ENCODE peak calls at places on chromosomes 4 and X, in nine cellular contexts. V is mesendoderm; I is CD8-positive, alpha-beta memory T cell; D is dorsolateral prefrontal cortex; P is naive thymus-derived CD4-positive, alpha-beta T cell; F is pancreas; Q is HFF-Myc; J is A549; K is RWPE2. S is an unnamed sample.

GRCh38 chr4:6460876-6461275 is 11.5 kb downstream of the PPP2R2C start:
- DNase-seq in P (no peak), I (no peak), F (no peak), Q (no peak), D (no peak), K (no peak), V (no peak), J (no peak), S (peak; percentile 7)

GRCh38 chr4:71595576-71596108 is 188.2 kb downstream of the GC start:
- DNase-seq in D (no peak), Q (no peak), P (no peak), F (no peak), I (no peak), K (no peak), V (no peak), J (no peak), S (no peak)

GRCh38 chr4:87103691-87104187 is 116.7 kb downstream of the KLHL8 start:
- DNase-seq in I (peak; percentile 64), J (no peak), D (no peak), Q (peak; percentile 63), V (no peak), P (peak; percentile 78), F (no peak), K (no peak), S (no peak)

GRCh38 chr4:138051157-138051556 is 191.0 kb downstream of the SLC7A11 start:
- DNase-seq in F (no peak), P (no peak), Q (no peak), V (no peak), D (no peak), I (no peak), J (no peak), K (no peak), S (no peak)

GRCh38 chrX:107831071-107831470 is 5.4 kb downstream of the MID2 start:
- DNase-seq in J (no peak), V (no peak), K (no peak), F (no peak), I (no peak), Q (no peak), P (no peak), D (no peak), S (no peak)

GRCh38 chrX:68429216-68429615 is 4.1 kb downstream of the OPHN1 start:
- DNase-seq in J (no peak), P (no peak), Q (no peak), F (no peak), I (no peak), D (no peak), V (no peak), K (no peak), S (no peak)

GRCh38 chrX:74426071-74426470 is 4.8 kb downstream of the SLC16A2 start:
- DNase-seq in V (no peak), D (no peak), F (no peak), K (no peak), Q (no peak), I (no peak), J (no peak), P (no peak), S (no peak)

GRCh38 chr4:128177376-128177959 is 110.1 kb downstream of the PGRMC2 start:
- DNase-seq in I (no peak), V (peak; percentile 75), D (no peak), K (no peak), P (no peak), J (no peak), Q (no peak), F (no peak), S (no peak)

GRCh38 chr4:21139327-21139726 is 439.1 kb downstream of the PACRGL start:
- DNase-seq in P (no peak), F (no peak), D (no peak), Q (no peak), K (no peak), J (no peak), V (no peak), I (no peak), S (no peak)

GRCh38 chr4:25936696-25937095 is 22.7 kb downstream of the SMIM20 start:
- DNase-seq in V (no peak), F (no peak), K (no peak), I (no peak), J (no peak), P (no peak), Q (no peak), D (no peak), S (no peak)

GRCh38 chr4:158020175-158020574 is 152.7 kb downstream of the GASK1B start:
- DNase-seq in I (no peak), P (no peak), K (no peak), J (peak; percentile 53), F (peak; percentile 57), D (no peak), Q (peak; percentile 97), V (peak; percentile 56), S (no peak)

GRCh38 chr4:152972821-152973613 is 36.9 kb downstream of the FHDC1 start:
- DNase-seq in F (no peak), D (no peak), P (no peak), K (no peak), V (peak; percentile 66), J (no peak), I (no peak), Q (peak; percentile 55), S (no peak)

GRCh38 chr4:70473691-70474090 is 1.7 kb downstream of the MUC7 start:
- DNase-seq in V (no peak), F (no peak), I (no peak), P (no peak), Q (no peak), D (no peak), J (no peak), K (no peak), S (no peak)

GRCh38 chr4:7020856-7021255 is 22.3 kb upstream of the TADA2B start:
- DNase-seq in V (no peak), D (no peak), Q (no peak), K (no peak), J (no peak), F (no peak), I (no peak), P (no peak), S (no peak)

GRCh38 chr4:56444719-56445118 is 8.7 kb downstream of the PAICS start:
- DNase-seq in I (no peak), V (no peak), D (no peak), Q (no peak), P (no peak), J (no peak), F (no peak), K (no peak), S (no peak)

GRCh38 chr4:1622956-1623355 is 61.2 kb downstream of the FAM53A start:
- DNase-seq in P (no peak), Q (no peak), V (no peak), K (no peak), F (no peak), I (no peak), D (no peak), J (no peak), S (no peak)

GRCh38 chrX:129956765-129957164 is 25.7 kb upstream of the BCORL1 start:
- DNase-seq in K (no peak), D (no peak), I (no peak), J (no peak), F (no peak), V (no peak), P (no peak), Q (no peak), S (no peak)
- H3K4me3 ChIP-seq in K (no peak overlapping the region), D (peak overlapping the region; percentile 42), I (no peak overlapping the region), J (peak overlapping the region; percentile 61), F (no peak overlapping the region), V (no peak overlapping the region), P (no peak overlapping the region), Q (no peak overlapping the region), S (peak overlapping the region; percentile 69)

GRCh38 chrX:52015794-52016193 is 53.2 kb downstream of the MAGED4B start:
- DNase-seq in V (peak; percentile 73), P (no peak), I (no peak), J (no peak), F (no peak), Q (no peak), K (no peak), D (no peak), S (no peak)
- H3K4me3 ChIP-seq in V (no peak overlapping the region), P (no peak overlapping the region), I (no peak overlapping the region), J (no peak overlapping the region), F (no peak overlapping the region), Q (no peak overlapping the region), K (no peak overlapping the region), D (no peak overlapping the region), S (no peak overlapping the region)

GRCh38 chr4:113825272-113825671 is 63.7 kb upstream of the CAMK2D start:
- DNase-seq in I (peak; percentile 33), K (no peak), D (no peak), F (no peak), J (no peak), P (peak; percentile 63), V (no peak), Q (no peak), S (no peak)

GRCh38 chr4:113821851-113822250 is 60.3 kb upstream of the CAMK2D start:
- DNase-seq in V (no peak), P (no peak), Q (no peak), I (no peak), F (no peak), D (no peak), K (no peak), J (no peak), S (no peak)

GRCh38 chr4:113820164-113820563 is 58.6 kb upstream of the CAMK2D start:
- DNase-seq in P (no peak), I (no peak), F (no peak), D (no peak), K (no peak), Q (no peak), V (no peak), J (no peak), S (no peak)

GRCh38 chr4:113822555-113823290 is 61.2 kb upstream of the CAMK2D start:
- DNase-seq in F (no peak), I (no peak), V (no peak), K (no peak), Q (no peak), D (no peak), J (no peak), P (no peak), S (no peak)

DNA sequence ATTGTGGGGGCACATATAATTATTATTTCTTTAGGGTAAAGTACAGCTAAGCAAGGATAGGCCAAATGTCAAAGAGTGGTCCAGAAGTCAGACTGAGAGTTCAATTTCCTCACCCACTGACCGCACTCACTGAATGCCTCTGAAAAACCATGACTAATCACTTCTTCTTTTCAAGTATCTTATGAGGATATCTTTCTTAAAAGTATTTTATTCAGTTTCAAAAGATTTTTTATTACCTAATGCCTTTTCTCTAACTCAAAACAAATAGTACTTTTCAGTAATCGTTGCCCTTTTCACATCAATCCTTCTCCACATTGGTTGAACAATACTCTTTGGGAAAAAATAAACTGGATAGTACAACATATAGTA is 61.7 kb upstream of the CAMK2D start:
- DNase-seq in I (no peak), K (no peak), P (no peak), D (no peak), V (no peak), Q (no peak), J (no peak), F (no peak), S (no peak)
- H3K4me3 ChIP-seq in I (no peak overlapping the region), K (no peak overlapping the region), P (no peak overlapping the region), D (no peak overlapping the region), V (no peak overlapping the region), Q (no peak overlapping the region), J (no peak overlapping the region), F (no peak overlapping the region), S (no peak overlapping the region)

DNA sequence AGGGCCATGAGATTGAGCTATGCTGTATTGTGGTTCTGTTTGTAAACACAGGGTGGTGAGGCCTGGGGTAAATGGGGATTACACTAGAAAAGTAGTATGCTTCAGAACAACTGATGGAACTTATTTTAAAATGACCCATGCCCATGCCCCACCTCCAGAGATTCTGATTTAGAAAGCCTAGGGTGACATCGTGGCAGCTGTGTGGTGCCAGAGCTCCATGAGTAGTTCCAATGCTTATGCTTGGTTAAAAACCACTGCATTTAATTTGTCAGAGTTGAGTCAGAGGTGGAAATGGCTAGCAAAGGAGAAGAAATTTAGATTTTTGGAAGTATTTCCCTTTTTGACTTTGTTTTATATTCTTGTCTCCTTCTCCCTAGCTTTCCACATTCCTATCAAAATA is 63.4 kb upstream of the PDE5A start:
- DNase-seq in V (no peak), D (no peak), P (no peak), Q (no peak), K (no peak), F (no peak), J (no peak), I (no peak), S (no peak)
- H3K4me3 ChIP-seq in V (no peak overlapping the region), D (no peak overlapping the region), P (no peak overlapping the region), Q (no peak overlapping the region), K (no peak overlapping the region), F (no peak overlapping the region), J (no peak overlapping the region), I (no peak overlapping the region), S (no peak overlapping the region)